ENCODE peak calls at places on chromosomes 11 and 22, in nine cellular contexts. T, Z, P, A, Y, Q, F, G and R are unnamed samples.

GRCh38 chr22:46774456-46775363 is 12.3 kb downstream of the TBC1D22A start:
- DNase-seq in Y (no peak), T (no peak), Z (no peak), A (no peak), Q (no peak), F (no peak), P (no peak), G (no peak), R (no peak)

GRCh38 chr11:75946531-75947530 is 131.8 kb downstream of the UVRAG start:
- DNase-seq in Y (peak; percentile 23), A (no peak), G (peak; percentile 43), F (no peak), P (peak; percentile 11), T (no peak), Q (peak; percentile 23), Z (no peak), R (no peak)

GRCh38 chr11:8019671-8020597 is 32.8 kb downstream of the EIF3F start:
- DNase-seq in A (no peak), Y (peak; percentile 39), G (no peak), Q (peak; percentile 41), F (peak; percentile 40), P (no peak), Z (no peak), T (no peak), R (no peak)

GRCh38 chr22:44752285-44753188 is at the start of gene ARHGAP8:
- DNase-seq in Z (peak; percentile 73), P (peak; percentile 39), G (no peak), Q (no peak), T (no peak), Y (no peak), A (no peak), F (no peak), R (no peak)

GRCh38 chr22:16917144-16918003 is 90.6 kb downstream of the GAB4 start:
- DNase-seq in P (peak; percentile 80), A (peak; percentile 63), T (no peak), Y (peak; percentile 29), Z (peak; percentile 53), G (peak; percentile 70), Q (peak; percentile 34), F (peak; percentile 49), R (no peak)

GRCh38 chr22:20520093-20520511 is 12.7 kb downstream of the MED15 start:
- DNase-seq in Q (no peak), P (peak; percentile 50), A (no peak), T (no peak), Y (peak; percentile 39), F (no peak), G (no peak), Z (no peak), R (no peak)

GRCh38 chr11:68380786-68381622 is 68.6 kb downstream of the LRP5 start:
- DNase-seq in F (peak; percentile 58), T (no peak), Q (no peak), G (no peak), Y (no peak), Z (no peak), P (peak; percentile 26), A (no peak), R (no peak)

GRCh38 chr11:96147186-96147585 is 195.8 kb downstream of the MAML2 start:
- DNase-seq in F (no peak), Y (no peak), P (no peak), G (no peak), Q (no peak), T (no peak), Z (no peak), A (no peak), R (no peak)

GRCh38 chr11:127528297-127528696 is 527.7 kb upstream of the KIRREL3 start:
- DNase-seq in Q (no peak), A (no peak), Y (no peak), P (no peak), G (no peak), F (no peak), T (no peak), Z (no peak), R (no peak)

GRCh38 chr11:84036664-84037194 is 750.6 kb upstream of the CCDC90B start:
- DNase-seq in F (no peak), Y (no peak), Z (no peak), G (no peak), Q (no peak), A (no peak), T (no peak), P (no peak), R (no peak)

GRCh38 chr22:35359380-35360065 is 21.4 kb upstream of the HMOX1 start:
- DNase-seq in T (no peak), Q (no peak), G (no peak), F (no peak), Z (no peak), A (no peak), P (no peak), Y (no peak), R (no peak)

GRCh38 chr11:7417328-7417727 is 68.0 kb upstream of the OLFML1 start:
- DNase-seq in Q (no peak), Y (no peak), G (no peak), T (no peak), Z (no peak), F (no peak), A (no peak), P (peak; percentile 19), R (no peak)

GRCh38 chr22:43100223-43100622 is 10.3 kb upstream of the BIK start:
- DNase-seq in G (no peak), P (no peak), T (no peak), Z (no peak), Q (no peak), F (no peak), A (no peak), Y (peak; percentile 64), R (no peak)

GRCh38 chr11:33778682-33779081 is 4.4 kb upstream of the FBXO3 start:
- DNase-seq in Z (no peak), F (no peak), T (peak; percentile 51), Y (no peak), Q (peak; percentile 85), P (peak; percentile 25), A (peak; percentile 23), G (no peak), R (peak; percentile 26)

GRCh38 chr22:36897611-36898010 is 15.8 kb upstream of the CSF2RB start:
- DNase-seq in A (no peak), T (no peak), Y (no peak), G (no peak), P (no peak), Z (no peak), Q (no peak), F (no peak), R (no peak)

GRCh38 chr11:112537846-112538330 is 277.2 kb upstream of the PLET1 start:
- DNase-seq in F (no peak), T (no peak), Z (no peak), Y (peak; percentile 96), Q (no peak), A (no peak), G (peak; percentile 35), P (no peak), R (no peak)

DNA sequence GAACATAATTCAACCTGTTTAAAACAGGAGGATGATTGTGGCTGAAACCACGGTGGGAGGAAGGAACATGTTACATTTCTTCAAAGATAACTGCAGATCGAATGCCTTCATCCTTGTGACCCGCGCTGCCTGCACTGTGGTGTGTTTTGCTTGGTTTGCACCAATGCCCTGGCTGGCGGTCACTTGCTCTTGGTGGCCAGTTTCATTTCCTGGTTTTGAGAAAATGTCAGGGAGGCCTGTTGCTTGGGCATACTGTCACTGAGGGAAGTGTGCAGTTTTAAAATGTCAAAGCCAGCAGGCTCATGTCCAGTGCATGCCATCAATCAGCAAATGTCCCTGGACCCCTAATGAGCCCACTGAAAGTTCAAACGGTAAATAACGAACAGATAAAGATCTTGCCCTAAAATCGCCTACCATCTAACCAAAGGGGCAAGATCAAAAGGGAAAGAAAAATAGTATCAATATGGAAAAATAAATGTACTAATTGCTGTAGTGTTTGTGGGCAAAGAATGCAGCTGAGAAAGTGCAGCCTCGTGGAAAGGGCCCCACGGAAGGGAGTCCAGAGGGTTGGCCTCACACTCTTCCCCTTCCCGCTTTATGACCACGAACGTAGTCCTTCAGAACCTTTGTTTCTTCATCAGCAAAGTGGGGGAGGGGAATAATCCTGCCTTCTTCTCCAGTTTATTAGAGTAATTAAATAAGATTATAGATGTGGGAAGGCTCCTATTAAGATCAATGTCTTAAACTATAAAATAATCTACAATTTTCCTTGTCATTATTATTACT is 40.8 kb downstream of the FLI1 start:
- DNase-seq in G (peak; percentile 70), Z (no peak), F (peak; percentile 35), Y (no peak), T (no peak), P (no peak), Q (no peak), A (no peak), R (no peak)
- H3K4me3 ChIP-seq in G (no peak overlapping the region), Z (no peak overlapping the region), F (no peak overlapping the region), Y (no peak overlapping the region), T (no peak overlapping the region), P (no peak overlapping the region), Q (no peak overlapping the region), A (no peak overlapping the region), R (no peak overlapping the region)

DNA sequence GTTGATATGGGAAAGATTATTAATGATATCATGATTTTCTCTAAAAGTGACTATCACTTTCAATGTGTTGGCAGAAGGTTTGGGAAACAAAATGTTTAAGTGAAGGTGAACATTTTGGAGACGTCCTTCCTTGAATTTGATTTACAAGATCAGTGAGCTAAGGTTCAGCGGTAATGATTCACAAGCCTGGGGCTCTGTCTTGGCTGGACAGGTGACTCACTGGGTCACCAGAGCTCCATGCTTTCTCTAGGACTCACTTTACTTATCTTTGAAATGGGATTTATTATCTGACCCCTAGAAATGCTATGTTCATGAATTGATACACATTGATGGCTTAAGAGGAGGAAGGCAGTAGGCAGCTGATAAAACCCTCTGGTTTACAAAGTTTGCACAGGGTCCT is 437.5 kb downstream of the NTM start:
- DNase-seq in Z (no peak), G (no peak), Q (no peak), A (no peak), T (no peak), P (no peak), F (no peak), Y (no peak), R (no peak)
- H3K4me3 ChIP-seq in Z (no peak overlapping the region), G (no peak overlapping the region), Q (no peak overlapping the region), A (no peak overlapping the region), T (no peak overlapping the region), P (no peak overlapping the region), F (no peak overlapping the region), Y (no peak overlapping the region), R (no peak overlapping the region)

DNA sequence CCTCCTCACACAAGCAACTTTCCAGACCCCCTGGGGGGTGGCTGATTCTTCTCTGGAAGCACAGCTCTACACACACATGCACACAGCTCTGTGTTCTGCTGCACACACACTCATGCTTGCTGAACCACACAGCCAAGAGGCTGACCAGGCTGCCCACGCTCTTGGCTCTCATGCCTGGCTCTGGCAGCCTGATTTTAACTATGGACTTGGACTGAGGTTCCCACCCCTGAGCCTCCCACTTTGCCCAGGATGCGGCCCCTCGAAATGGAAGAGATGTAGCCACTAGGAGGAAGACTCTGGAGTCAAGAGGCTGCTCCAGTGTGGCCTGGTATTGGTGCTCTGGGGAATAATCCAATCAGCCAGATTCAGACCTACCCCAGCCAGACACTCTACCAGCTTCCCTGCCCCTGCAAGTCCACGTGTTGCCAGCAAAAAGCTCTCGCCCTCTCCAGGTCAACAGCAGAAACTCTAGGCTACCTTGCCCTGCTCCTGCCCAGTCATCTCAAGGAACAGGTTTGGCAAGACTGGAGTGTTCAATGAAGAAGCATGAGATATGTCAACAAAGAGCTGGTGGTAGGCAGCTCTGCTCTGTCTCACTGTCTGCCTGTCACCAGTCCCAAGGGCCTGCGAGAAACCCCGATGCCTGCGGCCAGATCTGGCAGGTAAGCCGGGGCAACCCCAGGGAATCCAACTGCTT is 8.8 kb upstream of the CASTOR1 start:
- DNase-seq in Y (peak; percentile 90), Z (no peak), G (no peak), P (peak; percentile 38), F (no peak), T (no peak), A (no peak), Q (no peak), R (no peak)
- H3K4me3 ChIP-seq in Y (no peak overlapping the region), Z (no peak overlapping the region), G (no peak overlapping the region), P (no peak overlapping the region), F (no peak overlapping the region), T (no peak overlapping the region), A (no peak overlapping the region), Q (no peak overlapping the region), R (no peak overlapping the region)

GRCh38 chr11:129639300-129639699 is 176.3 kb upstream of the TMEM45B start:
- DNase-seq in Q (peak; percentile 92), Y (peak; percentile 100), T (peak; percentile 87), Z (no peak), A (no peak), F (no peak), P (no peak), G (peak; percentile 79), R (peak; percentile 76)
- H3K4me3 ChIP-seq in Q (no peak overlapping the region), Y (no peak overlapping the region), T (no peak overlapping the region), Z (no peak overlapping the region), A (no peak overlapping the region), F (no peak overlapping the region), P (no peak overlapping the region), G (no peak overlapping the region), R (no peak overlapping the region)